ENCODE peak calls at places on chromosomes 13 and 19, in six cellular contexts. K, T, B, S, G and J are unnamed samples.

GRCh38 chr13:74056829-74057564 is 77.2 kb downstream of the KLF12 start:
- DNase-seq in T (no peak), B (no peak), K (no peak), G (no peak), S (no peak), J (peak)

GRCh38 chr19:15995536-15995935 is 46.7 kb downstream of the OR10H4 start:
- DNase-seq in B (no peak), S (no peak), G (no peak), T (no peak), K (no peak), J (no peak)

GRCh38 chr13:114118763-114119123 is 13.7 kb downstream of the RASA3 start:
- DNase-seq in K (no peak), S (no peak), T (peak), G (no peak), B (no peak), J (no peak)

GRCh38 chr13:26406791-26407190 is 150.7 kb upstream of the WASF3 start:
- DNase-seq in G (no peak), T (no peak), S (no peak), B (no peak), K (no peak), J (no peak)

GRCh38 chr19:16374436-16374835 is 49.8 kb downstream of the KLF2 start:
- DNase-seq in B (no peak), T (no peak), K (no peak), S (no peak), G (no peak), J (no peak)

GRCh38 chr13:35502456-35502855 is 26.0 kb upstream of the MAB21L1 start:
- DNase-seq in T (no peak), B (no peak), K (no peak), S (no peak), G (no peak), J (no peak)

GRCh38 chr19:17530586-17530985 is 19.1 kb downstream of the PGLS start:
- DNase-seq in K (no peak), G (peak), B (no peak), T (no peak), S (no peak), J (no peak)

GRCh38 chr19:17393914-17394313 is at the start of gene CCDC194:
- DNase-seq in K (no peak), B (no peak), T (no peak), G (no peak), S (no peak), J (no peak)

GRCh38 chr13:111210945-111211469 is 95.9 kb downstream of the ARHGEF7 start:
- DNase-seq in B (no peak), T (no peak), S (no peak), G (no peak), K (no peak), J (no peak)

GRCh38 chr13:60327551-60327950 is 69.5 kb upstream of the TDRD3 start:
- DNase-seq in T (no peak), K (no peak), S (no peak), G (no peak), B (no peak), J (no peak)

GRCh38 chr13:101945435-101945834 is 456.4 kb downstream of the FGF14 start:
- DNase-seq in S (no peak), T (no peak), B (no peak), K (peak), G (no peak), J (no peak)

GRCh38 chr19:15820646-15821045 is 5.2 kb upstream of the OR10H1 start:
- DNase-seq in K (no peak), B (no peak), S (no peak), G (no peak), T (no peak), J (no peak)

GRCh38 chr13:73273737-73274136 is 214.9 kb downstream of the KLF5 start:
- DNase-seq in K (peak), T (peak), B (no peak), S (no peak), G (no peak), J (no peak)

GRCh38 chr19:41882568-41883462 is at the start of gene ARHGEF1:
- DNase-seq in T (no peak), G (no peak), B (peak), K (no peak), S (no peak), J (no peak)

GRCh38 chr13:102227696-102228095 is 174.2 kb downstream of the FGF14 start:
- DNase-seq in B (no peak), T (no peak), K (no peak), G (no peak), S (no peak), J (no peak)

GRCh38 chr19:16637535-16637934 is 9.5 kb upstream of the MED26 start:
- DNase-seq in G (no peak), B (no peak), K (no peak), T (peak), S (no peak), J (no peak)

GRCh38 chr19:5094768-5095567 is 126.1 kb downstream of the KDM4B start:
- DNase-seq in T (no peak), G (no peak), S (no peak), K (no peak), B (no peak), J (no peak)

GRCh38 chr19:15292847-15293582 is 39.3 kb downstream of the BRD4 start:
- DNase-seq in T (no peak), S (no peak), K (no peak), B (no peak), G (no peak), J (no peak)

GRCh38 chr13:86882835-86883234 is 788.3 kb upstream of the SLITRK5 start:
- DNase-seq in G (peak), K (no peak), B (no peak), T (peak), S (no peak), J (no peak)

GRCh38 chr13:101416181-101417042 is at the start of gene NALCN:
- DNase-seq in K (peak), B (no peak), T (no peak), G (no peak), S (no peak), J (peak)

GRCh38 chr19:40265055-40265762 is 19.9 kb downstream of the AKT2 start:
- DNase-seq in T (no peak), G (no peak), S (no peak), B (no peak), K (no peak), J (no peak)

GRCh38 chr19:40398417-40399056 is 8.6 kb upstream of the HIPK4 start:
- DNase-seq in G (no peak), B (peak), S (no peak), K (peak), T (no peak), J (no peak)

GRCh38 chr19:6459356-6460098 is at the start of gene SLC25A23:
- DNase-seq in T (peak), S (peak), B (peak), G (peak), K (peak), J (peak)

GRCh38 chr19:11138659-11139526 is 16.7 kb downstream of the SPC24 start:
- DNase-seq in K (peak), B (peak), G (peak), S (no peak), T (peak), J (no peak)
- TF ChIP-seq BHLHE40 in K (no peak), B (no peak), G (no peak), S (no peak), T (no peak), J (no peak)

GRCh38 chr13:80742027-80742426 is 401.1 kb upstream of the SPRY2 start:
- DNase-seq in G (no peak), K (no peak), B (no peak), S (no peak), T (no peak), J (no peak)
- TF ChIP-seq BHLHE40 in G (no peak), K (no peak), B (no peak), S (no peak), T (no peak), J (no peak)

DNA sequence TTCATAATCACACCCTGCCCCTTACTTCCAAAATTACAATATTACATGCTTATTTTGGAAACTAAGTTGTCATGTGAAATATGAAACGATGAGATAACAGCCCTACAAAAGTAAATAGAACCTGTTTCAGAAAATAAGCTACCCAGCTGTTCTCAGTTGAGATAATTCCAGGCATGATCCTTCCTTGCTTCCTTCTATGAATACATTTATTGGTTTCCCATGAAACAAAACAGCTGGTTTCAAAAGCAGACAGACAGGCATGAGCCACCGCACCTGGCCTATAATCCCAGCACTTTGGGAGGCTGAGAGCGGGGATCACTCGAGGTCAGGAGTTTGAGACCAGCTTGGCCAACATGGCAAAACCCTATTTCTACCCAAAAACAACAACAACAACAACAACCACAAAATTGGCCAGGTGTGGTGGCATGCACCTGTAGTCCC is 95.4 kb downstream of the STK24 start:
- DNase-seq in K (no peak), B (no peak), G (no peak), S (no peak), T (peak), J (no peak)
- TF ChIP-seq BHLHE40 in K (no peak), B (no peak), G (no peak), S (no peak), T (no peak), J (no peak)

GRCh38 chr19:54148158-54148557 is 10.6 kb downstream of the CNOT3 start:
- DNase-seq in T (no peak), K (no peak), S (no peak), B (no peak), G (no peak), J (no peak)
- TF ChIP-seq BHLHE40 in T (no peak), K (no peak), S (no peak), B (no peak), G (no peak), J (no peak)

GRCh38 chr13:32737111-32737571 is 150.9 kb downstream of the PDS5B start:
- DNase-seq in K (no peak), B (no peak), T (no peak), S (peak), G (no peak), J (no peak)

GRCh38 chr13:32735859-32736258 is 149.6 kb downstream of the PDS5B start:
- DNase-seq in S (no peak), T (no peak), K (no peak), B (no peak), G (peak), J (no peak)

GRCh38 chr13:32734511-32734910 is 148.3 kb downstream of the PDS5B start:
- DNase-seq in B (no peak), G (no peak), K (peak), S (no peak), T (peak), J (peak)

GRCh38 chr13:32737679-32738078 is 151.4 kb downstream of the PDS5B start:
- DNase-seq in K (no peak), G (no peak), T (no peak), S (no peak), B (no peak), J (no peak)

DNA sequence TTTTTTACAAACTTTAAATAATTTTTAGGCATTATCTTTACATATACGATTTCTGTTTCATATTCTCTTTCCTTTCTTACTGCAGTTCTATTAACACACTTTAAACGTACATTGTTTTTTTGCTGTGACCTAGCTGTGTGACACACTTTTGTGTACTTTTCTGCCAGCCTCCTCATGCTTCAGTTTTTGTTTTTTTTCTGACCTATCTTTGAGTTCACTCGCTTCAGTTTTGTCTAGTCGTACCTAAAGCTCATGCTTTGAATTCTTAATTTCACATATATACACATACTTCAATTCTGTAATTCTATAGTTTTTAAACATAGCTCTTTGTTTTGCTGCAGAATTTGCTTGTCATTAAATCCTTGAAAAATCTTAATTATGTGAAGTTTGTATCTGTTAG is 150.4 kb downstream of the PDS5B start:
- DNase-seq in B (no peak), T (no peak), K (no peak), G (no peak), S (no peak), J (no peak)
- TF ChIP-seq BHLHE40 in B (no peak), T (no peak), K (no peak), G (no peak), S (no peak), J (no peak)

GRCh38 chr13:106381083-106381482 is 154.4 kb downstream of the EFNB2 start:
- DNase-seq in K (no peak), S (no peak), G (no peak), T (peak), B (no peak), J (no peak)
- TF ChIP-seq BHLHE40 in K (no peak), S (no peak), G (no peak), T (no peak), B (no peak), J (no peak)

DNA sequence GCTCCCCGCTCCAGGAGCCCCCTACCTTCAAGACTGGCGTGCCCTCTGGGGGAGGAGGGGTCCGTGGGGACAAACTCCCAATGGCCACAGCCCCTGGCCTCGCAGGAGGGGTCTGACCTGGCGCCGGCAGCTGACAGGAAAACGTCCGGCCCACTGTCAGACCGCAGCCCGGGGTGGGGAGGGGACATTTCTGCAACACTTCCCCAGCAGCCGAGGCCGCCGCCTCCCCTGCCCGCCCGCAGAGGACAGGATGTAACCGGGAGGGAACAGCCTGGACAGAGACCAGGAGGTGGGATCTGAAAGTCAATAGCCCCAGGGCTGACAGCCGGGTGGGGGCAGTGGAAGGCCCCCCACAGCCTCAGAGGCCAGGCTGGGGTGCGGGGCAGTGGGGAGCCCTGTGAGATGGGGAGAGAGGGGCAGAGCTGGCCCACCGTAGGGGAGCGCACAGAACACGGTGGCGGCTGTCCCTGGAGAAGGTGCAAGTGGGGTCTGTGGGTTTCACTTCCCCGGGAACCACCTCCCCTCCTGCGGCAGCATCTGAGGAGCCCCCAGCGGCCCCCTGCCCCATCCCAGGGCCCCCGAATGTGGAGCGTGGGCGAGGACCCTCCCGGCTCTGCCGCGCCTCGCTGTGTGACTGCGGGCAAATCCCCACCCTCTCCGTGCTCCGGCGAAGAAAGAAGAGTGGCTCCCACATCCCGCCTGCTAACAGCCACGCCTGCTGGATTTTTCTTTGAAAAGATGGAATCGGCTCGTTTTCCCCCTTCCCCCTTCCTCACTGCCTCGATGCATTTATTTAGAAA is at the start of gene PEAK3:
- DNase-seq in B (peak), G (no peak), K (no peak), S (no peak), T (peak), J (no peak)
- TF ChIP-seq BHLHE40 in B (no peak), G (no peak), K (no peak), S (peak), T (no peak), J (no peak)

DNA sequence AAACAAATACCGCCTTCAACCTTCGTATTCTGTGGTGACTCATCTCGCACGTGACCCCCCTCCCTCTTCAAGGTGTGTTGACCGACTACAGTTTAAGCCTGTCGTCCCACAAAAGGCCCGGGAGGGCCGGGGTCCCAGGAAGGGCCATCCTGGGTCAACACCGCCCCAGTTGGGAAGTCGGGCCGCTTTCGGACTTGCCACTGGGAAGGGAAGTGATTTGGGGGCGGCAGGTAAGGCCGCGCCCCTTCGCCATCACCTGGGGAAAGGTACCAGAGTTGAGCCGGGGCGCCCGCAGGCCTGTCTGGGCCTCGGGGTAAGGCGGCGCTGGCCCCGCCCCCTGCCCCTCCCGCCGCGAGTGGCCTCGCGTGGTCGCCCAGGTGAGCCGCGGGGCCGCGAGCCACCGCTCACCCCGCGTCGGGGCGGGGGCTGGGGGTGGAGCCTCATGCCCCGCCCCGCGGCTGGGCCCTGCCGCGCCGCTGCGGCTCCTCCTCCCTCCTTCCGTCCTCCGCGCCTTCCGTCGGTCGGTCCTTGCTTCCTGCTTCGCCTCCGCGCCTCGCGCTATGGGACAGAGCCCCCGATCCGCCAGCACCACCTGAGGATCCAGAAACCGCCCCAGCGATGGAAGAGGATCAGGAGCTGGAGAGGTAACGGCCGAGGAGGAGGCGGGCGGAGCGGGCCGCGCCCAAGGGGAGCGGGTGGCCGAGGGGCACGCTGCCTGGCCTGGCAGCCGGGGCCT is at the start of gene POLR1D:
- DNase-seq in T (peak), S (peak), G (peak), K (peak), B (peak), J (peak)
- TF ChIP-seq BHLHE40 in T (peak), S (peak), G (peak), K (peak), B (peak), J (no peak)